ENCODE peak calls at places on chromosome 2, in seven cellular contexts. One of them, this sample, is unnamed.

GRCh38 chr2:10139536-10139935 is 17.0 kb downstream of the RRM2 start:
- DNase-seq in kidney tubule cell: no peak
- DNase-seq in cardiac fibroblast: no peak
- DNase-seq in left ventricle myocardium superior: no peak
- DNase-seq in GM19239: no peak
- DNase-seq in NCI-H2081: no peak
- DNase-seq in HS-5: no peak
- DNase-seq in this sample: no peak

GRCh38 chr2:75268112-75268511 is 68.8 kb upstream of the TACR1 start:
- DNase-seq in NCI-H2081: no peak
- DNase-seq in HS-5: no peak
- DNase-seq in left ventricle myocardium superior: no peak
- DNase-seq in kidney tubule cell: no peak
- DNase-seq in GM19239: no peak
- DNase-seq in cardiac fibroblast: peak
- DNase-seq in this sample: no peak

GRCh38 chr2:94869131-94869530 is 2.1 kb upstream of the TEKT4 start:
- DNase-seq in NCI-H2081: no peak
- DNase-seq in kidney tubule cell: no peak
- DNase-seq in left ventricle myocardium superior: no peak
- DNase-seq in cardiac fibroblast: no peak
- DNase-seq in HS-5: no peak
- DNase-seq in GM19239: no peak
- DNase-seq in this sample: no peak

GRCh38 chr2:39593439-39594393 is 72.0 kb upstream of the TMEM178A start:
- DNase-seq in GM19239: no peak
- DNase-seq in cardiac fibroblast: peak
- DNase-seq in kidney tubule cell: peak
- DNase-seq in left ventricle myocardium superior: no peak
- DNase-seq in NCI-H2081: no peak
- DNase-seq in HS-5: no peak
- DNase-seq in this sample: no peak

GRCh38 chr2:118086024-118086633 is 2.1 kb upstream of the INSIG2 start:
- DNase-seq in left ventricle myocardium superior: no peak
- DNase-seq in HS-5: no peak
- DNase-seq in kidney tubule cell: no peak
- DNase-seq in cardiac fibroblast: no peak
- DNase-seq in NCI-H2081: no peak
- DNase-seq in GM19239: no peak
- DNase-seq in this sample: no peak

GRCh38 chr2:39851691-39852110 is 72.6 kb upstream of the THUMPD2 start:
- DNase-seq in kidney tubule cell: no peak
- DNase-seq in left ventricle myocardium superior: no peak
- DNase-seq in NCI-H2081: peak
- DNase-seq in cardiac fibroblast: peak
- DNase-seq in HS-5: no peak
- DNase-seq in GM19239: no peak
- DNase-seq in this sample: no peak

GRCh38 chr2:100802076-100802475 is 17.9 kb upstream of the NPAS2 start:
- DNase-seq in NCI-H2081: no peak
- DNase-seq in HS-5: no peak
- DNase-seq in GM19239: no peak
- DNase-seq in kidney tubule cell: no peak
- DNase-seq in cardiac fibroblast: no peak
- DNase-seq in left ventricle myocardium superior: no peak
- DNase-seq in this sample: no peak

GRCh38 chr2:224958466-224958857 is 83.8 kb downstream of the DOCK10 start:
- DNase-seq in kidney tubule cell: no peak
- DNase-seq in NCI-H2081: no peak
- DNase-seq in HS-5: peak
- DNase-seq in left ventricle myocardium superior: no peak
- DNase-seq in cardiac fibroblast: no peak
- DNase-seq in GM19239: no peak
- DNase-seq in this sample: no peak

GRCh38 chr2:8260213-8260612 is 421.6 kb upstream of the ID2 start:
- DNase-seq in HS-5: no peak
- DNase-seq in NCI-H2081: no peak
- DNase-seq in left ventricle myocardium superior: no peak
- DNase-seq in kidney tubule cell: no peak
- DNase-seq in GM19239: no peak
- DNase-seq in cardiac fibroblast: no peak
- DNase-seq in this sample: no peak

GRCh38 chr2:235968616-235969324 is 199.4 kb downstream of the GBX2 start:
- DNase-seq in GM19239: no peak
- DNase-seq in cardiac fibroblast: no peak
- DNase-seq in kidney tubule cell: no peak
- DNase-seq in left ventricle myocardium superior: peak
- DNase-seq in NCI-H2081: no peak
- DNase-seq in HS-5: no peak
- DNase-seq in this sample: no peak

GRCh38 chr2:1446281-1446680 is 33.0 kb downstream of the TPO start:
- DNase-seq in GM19239: no peak
- DNase-seq in cardiac fibroblast: no peak
- DNase-seq in NCI-H2081: no peak
- DNase-seq in HS-5: no peak
- DNase-seq in left ventricle myocardium superior: no peak
- DNase-seq in kidney tubule cell: no peak
- DNase-seq in this sample: no peak

GRCh38 chr2:39065616-39066015 is 55.2 kb downstream of the SOS1 start:
- DNase-seq in cardiac fibroblast: peak
- DNase-seq in NCI-H2081: no peak
- DNase-seq in kidney tubule cell: no peak
- DNase-seq in left ventricle myocardium superior: no peak
- DNase-seq in HS-5: no peak
- DNase-seq in GM19239: no peak
- DNase-seq in this sample: no peak

GRCh38 chr2:219684721-219685689 is 57.6 kb downstream of the SLC4A3 start:
- DNase-seq in left ventricle myocardium superior: peak
- DNase-seq in NCI-H2081: peak
- DNase-seq in kidney tubule cell: peak
- DNase-seq in HS-5: no peak
- DNase-seq in GM19239: peak
- DNase-seq in cardiac fibroblast: peak
- DNase-seq in this sample: peak

GRCh38 chr2:110978148-110978547 is 142.6 kb upstream of the BCL2L11 start:
- DNase-seq in kidney tubule cell: no peak
- DNase-seq in left ventricle myocardium superior: no peak
- DNase-seq in GM19239: no peak
- DNase-seq in NCI-H2081: no peak
- DNase-seq in HS-5: no peak
- DNase-seq in cardiac fibroblast: no peak
- DNase-seq in this sample: no peak

GRCh38 chr2:19536136-19536535 is 177.7 kb upstream of the OSR1 start:
- DNase-seq in left ventricle myocardium superior: no peak
- DNase-seq in cardiac fibroblast: peak
- DNase-seq in NCI-H2081: no peak
- DNase-seq in HS-5: no peak
- DNase-seq in kidney tubule cell: no peak
- DNase-seq in GM19239: no peak
- DNase-seq in this sample: no peak

GRCh38 chr2:69184224-69184623 is 171.2 kb downstream of the ANTXR1 start:
- DNase-seq in NCI-H2081: no peak
- DNase-seq in cardiac fibroblast: no peak
- DNase-seq in kidney tubule cell: no peak
- DNase-seq in left ventricle myocardium superior: no peak
- DNase-seq in HS-5: no peak
- DNase-seq in GM19239: no peak
- DNase-seq in this sample: no peak

GRCh38 chr2:239666855-239667376 is 266.1 kb upstream of the HDAC4 start:
- DNase-seq in left ventricle myocardium superior: no peak
- DNase-seq in cardiac fibroblast: no peak
- DNase-seq in NCI-H2081: no peak
- DNase-seq in kidney tubule cell: no peak
- DNase-seq in GM19239: no peak
- DNase-seq in HS-5: no peak
- DNase-seq in this sample: no peak